ENCODE peak calls at places on chromosomes 7 and 10, in eight cellular contexts. D is gastrocnemius medialis; R is right lobe of liver; H is CD4-positive, CD25-positive, alpha-beta regulatory T cell; T is heart left ventricle; Z is mucosa of descending colon; B is right cardiac atrium; J is naive thymus-derived CD4-positive, alpha-beta T cell. S is an unnamed sample.

GRCh38 chr10:26802527-26802926 is 58.2 kb downstream of the ABI1 start:
- ATAC-seq in Z (no peak), T (no peak), B (no peak), R (no peak), H (no peak), J (no peak), D (no peak), S (no peak)

GRCh38 chr7:69827140-69827919 is 229.1 kb downstream of the AUTS2 start:
- ATAC-seq in D (no peak), H (no peak), Z (no peak), T (no peak), R (no peak), J (peak), B (no peak), S (no peak)

GRCh38 chr7:104509874-104510273 is 181.5 kb downstream of the LHFPL3 start:
- ATAC-seq in D (no peak), B (no peak), H (no peak), Z (no peak), T (no peak), R (no peak), J (no peak), S (no peak)

GRCh38 chr10:78852856-78853255 is 215.9 kb upstream of the ZMIZ1 start:
- ATAC-seq in Z (peak), H (no peak), R (peak), J (peak), T (no peak), D (no peak), B (no peak), S (no peak)

GRCh38 chr7:66423729-66424128 is 205.0 kb upstream of the KCTD7 start:
- ATAC-seq in Z (no peak), J (no peak), B (no peak), R (no peak), H (no peak), T (no peak), D (no peak), S (no peak)

GRCh38 chr10:62498271-62498670 is 124.1 kb downstream of the ZNF365 start:
- ATAC-seq in B (no peak), R (no peak), J (no peak), H (no peak), T (no peak), D (no peak), Z (no peak), S (no peak)

GRCh38 chr7:4025694-4026615 is 656.1 kb upstream of the FOXK1 start:
- ATAC-seq in Z (no peak), H (no peak), B (no peak), R (no peak), J (no peak), D (no peak), T (no peak), S (no peak)

GRCh38 chr10:123129553-123130271 is 6.1 kb upstream of the HMX3 start:
- ATAC-seq in J (no peak), H (no peak), B (no peak), D (no peak), T (no peak), Z (peak), R (no peak), S (no peak)

GRCh38 chr10:73043766-73044377 is 52.8 kb downstream of the P4HA1 start:
- ATAC-seq in T (no peak), H (no peak), B (no peak), D (no peak), R (no peak), J (no peak), Z (no peak), S (no peak)

GRCh38 chr10:21756707-21757600 is 222.9 kb downstream of the MLLT10 start:
- ATAC-seq in H (no peak), T (peak), D (no peak), R (no peak), B (peak), J (no peak), Z (no peak), S (no peak)

DNA sequence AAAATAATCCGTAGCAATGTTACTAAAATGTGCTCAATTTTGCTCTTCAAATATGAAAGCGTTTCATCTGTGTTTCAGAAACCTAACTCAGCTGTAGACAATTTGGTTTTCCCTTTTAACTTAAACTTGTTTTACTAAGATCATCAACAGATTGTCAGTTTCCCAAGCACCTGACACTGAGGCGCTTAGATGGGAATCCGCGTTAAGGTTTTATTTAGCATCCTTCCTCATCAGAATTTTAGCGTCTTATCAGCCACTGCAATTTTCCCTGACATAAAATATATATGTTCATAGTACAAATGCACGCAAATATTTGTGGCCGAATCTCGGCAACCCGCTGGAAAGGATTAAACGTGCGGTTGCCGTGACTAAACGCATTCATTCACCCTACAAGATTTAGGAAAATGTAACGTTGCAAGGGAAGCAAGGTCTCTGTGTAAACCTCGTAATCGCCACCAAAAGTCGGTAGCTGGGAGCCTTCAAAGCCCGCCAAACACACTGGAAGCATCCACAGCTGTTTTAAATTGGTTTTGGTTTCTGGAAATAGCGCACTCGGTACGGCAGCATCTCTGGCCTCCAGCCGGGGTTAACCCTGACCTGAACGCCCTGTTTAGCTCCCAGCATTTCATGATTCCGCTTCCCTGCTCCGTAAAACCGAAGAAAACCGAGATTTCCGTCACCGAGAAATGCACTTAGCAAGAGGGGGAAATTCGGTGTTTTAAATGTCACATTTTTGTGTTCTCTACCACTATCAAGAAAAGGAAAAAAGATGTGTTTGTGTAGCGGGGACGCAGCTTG is 970 bp downstream of the SGCE start:
- ATAC-seq in B (no peak), J (no peak), Z (no peak), D (no peak), H (no peak), R (no peak), T (no peak), S (no peak)
- H3K4me3 ChIP-seq in B (peak), J (peak), Z (no peak), D (peak), H (peak), R (peak), T (peak), S (peak)

GRCh38 chr7:102303669-102304422 is 17.2 kb downstream of the SH2B2 start:
- ATAC-seq in T (no peak), B (no peak), D (peak), J (no peak), Z (no peak), H (peak), R (no peak), S (no peak)

GRCh38 chr7:102302025-102302424 is 15.4 kb downstream of the SH2B2 start:
- ATAC-seq in B (no peak), R (no peak), J (no peak), Z (no peak), H (no peak), D (peak), T (no peak), S (no peak)

GRCh38 chr7:102306916-102307677 is 20.4 kb downstream of the SH2B2 start:
- ATAC-seq in B (peak), Z (peak), R (peak), T (peak), J (peak), H (peak), D (peak), S (peak)

GRCh38 chr7:102305414-102306268 is 19.0 kb downstream of the SH2B2 start:
- ATAC-seq in Z (no peak), R (no peak), B (no peak), T (no peak), H (no peak), J (no peak), D (no peak), S (no peak)

GRCh38 chr7:102304668-102305067 is 18.0 kb downstream of the SH2B2 start:
- ATAC-seq in T (no peak), J (no peak), Z (no peak), D (peak), R (peak), B (no peak), H (no peak), S (no peak)
- H3K4me3 ChIP-seq in T (no peak), J (no peak), Z (no peak), D (no peak), R (no peak), B (no peak), H (no peak), S (no peak)

DNA sequence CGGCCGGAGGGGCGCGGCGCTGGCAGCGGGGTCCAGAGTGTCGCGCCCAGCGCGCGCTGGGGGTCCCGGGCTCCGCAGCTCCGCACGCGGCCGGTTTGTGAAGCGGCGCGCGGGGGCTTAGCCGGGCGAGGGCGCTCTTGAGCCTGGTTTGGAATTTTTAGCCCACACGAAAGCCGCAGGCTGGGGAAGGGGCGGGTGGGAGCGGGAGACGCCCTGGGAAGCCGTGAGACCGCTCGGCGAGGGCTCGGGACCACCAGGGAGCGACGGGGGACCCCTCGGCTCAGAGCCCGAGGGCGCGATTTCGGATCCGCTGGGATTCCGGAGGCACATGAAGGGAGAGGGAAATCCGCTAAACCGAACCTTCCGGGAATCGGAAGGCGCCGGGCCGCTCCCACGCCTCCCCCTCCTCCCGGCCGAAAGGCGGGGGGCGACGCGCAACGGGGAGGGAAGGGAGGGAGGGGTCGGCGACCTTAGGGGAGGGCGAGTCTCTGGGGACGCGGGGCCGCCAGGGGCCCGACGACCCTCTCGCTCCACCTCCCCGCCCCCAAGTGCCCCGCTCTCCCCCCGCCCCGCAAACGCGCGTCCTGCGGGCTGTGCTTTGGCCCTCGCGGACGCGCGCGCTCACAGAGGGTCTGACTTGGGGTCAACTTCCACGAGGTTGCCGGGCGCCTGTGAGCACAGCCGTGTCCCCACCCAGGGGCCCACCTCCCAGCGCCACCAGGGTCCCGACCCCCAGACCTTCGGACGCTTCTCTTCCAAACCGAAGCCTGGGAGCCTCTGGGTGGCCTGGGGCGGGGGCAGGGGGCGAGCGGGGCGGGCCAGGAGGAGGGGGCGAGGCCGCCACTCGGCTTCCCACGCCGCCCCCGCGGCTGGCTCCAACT is 5.1 kb upstream of the ELFN1 start:
- ATAC-seq in J (peak), D (peak), T (no peak), Z (peak), R (peak), B (peak), H (no peak), S (peak)
- H3K4me3 ChIP-seq in J (peak), D (peak), T (peak), Z (no peak), R (peak), B (peak), H (no peak), S (peak)

GRCh38 chr7:155300641-155301452 is 3.2 kb downstream of the INSIG1 start:
- ATAC-seq in B (no peak), R (no peak), T (no peak), J (no peak), D (no peak), Z (no peak), H (no peak), S (no peak)
- H3K4me3 ChIP-seq in B (no peak), R (peak), T (no peak), J (no peak), D (no peak), Z (no peak), H (peak), S (no peak)

GRCh38 chr7:139103057-139103820 is 6.3 kb downstream of the ZC3HAV1 start:
- ATAC-seq in R (no peak), J (no peak), H (no peak), T (no peak), B (no peak), Z (no peak), D (no peak), S (no peak)
- H3K4me3 ChIP-seq in R (no peak), J (peak), H (peak), T (no peak), B (no peak), Z (no peak), D (no peak), S (no peak)

GRCh38 chr10:10773109-10773508 is 244.6 kb upstream of the CELF2 start:
- ATAC-seq in T (no peak), J (no peak), R (no peak), Z (no peak), H (no peak), D (no peak), B (no peak), S (no peak)
- H3K4me3 ChIP-seq in T (no peak), J (no peak), R (no peak), Z (no peak), H (no peak), D (no peak), B (no peak), S (no peak)

GRCh38 chr7:27149817-27150567 is 2.4 kb downstream of the HOXA3 start:
- ATAC-seq in T (no peak), D (peak), R (no peak), H (no peak), B (no peak), J (no peak), Z (no peak), S (no peak)

GRCh38 chr7:27147211-27148030 is at the start of gene HOXA6:
- ATAC-seq in D (no peak), R (no peak), Z (peak), J (no peak), T (no peak), H (no peak), B (no peak), S (no peak)

GRCh38 chr7:27150568-27151340 is 1.6 kb downstream of the HOXA3 start:
- ATAC-seq in J (peak), R (peak), B (peak), H (peak), D (peak), Z (peak), T (peak), S (peak)

GRCh38 chr7:27148031-27148775 is 629 bp upstream of the HOXA6 start:
- ATAC-seq in B (no peak), R (no peak), H (no peak), T (no peak), Z (peak), J (no peak), D (no peak), S (no peak)

DNA sequence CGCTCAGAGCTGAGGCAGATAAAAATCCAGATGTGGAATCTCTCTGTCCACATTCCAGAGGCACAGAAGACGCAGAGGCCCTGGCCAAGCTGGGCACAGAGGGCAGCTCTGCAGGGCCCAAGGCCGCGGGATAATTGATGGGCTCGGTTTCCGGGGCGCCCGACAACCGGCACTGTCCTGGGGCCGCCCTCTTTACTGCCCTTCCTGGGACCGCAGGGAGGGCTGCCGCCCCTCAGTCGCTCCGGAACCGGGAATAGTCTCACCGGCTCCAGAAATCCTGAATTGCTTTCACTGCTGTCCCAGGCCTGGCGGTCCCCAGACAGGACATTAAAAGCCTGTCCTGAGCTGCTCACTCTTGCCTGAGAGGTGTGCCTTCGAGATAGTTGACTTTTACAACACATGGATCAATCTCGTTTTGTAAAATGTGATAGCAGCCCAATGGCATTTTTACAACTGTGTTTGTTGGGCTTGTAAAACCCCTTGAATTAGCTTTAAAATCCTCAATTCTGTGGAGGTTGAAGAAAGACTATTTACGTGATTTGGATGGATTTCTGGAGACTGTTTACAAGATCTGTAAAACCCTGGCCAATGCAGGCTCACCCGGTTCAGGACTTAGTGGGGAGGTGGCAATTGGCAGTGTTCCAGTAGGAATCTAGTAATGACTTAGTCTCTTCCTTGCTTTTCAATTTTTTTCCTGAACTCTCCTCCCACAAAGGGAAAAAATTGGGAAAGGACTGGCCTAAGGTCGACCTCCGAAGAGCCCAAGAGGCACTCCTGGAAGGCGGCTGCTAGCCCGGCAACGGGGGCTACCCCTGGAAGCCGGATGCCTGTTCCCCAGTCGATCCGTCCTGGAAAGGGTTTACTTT is 1.4 kb upstream of the HOXA6 start:
- ATAC-seq in T (no peak), R (no peak), Z (peak), H (no peak), B (no peak), J (no peak), D (no peak), S (no peak)
- H3K4me3 ChIP-seq in T (no peak), R (no peak), Z (peak), H (no peak), B (no peak), J (no peak), D (peak), S (no peak)

DNA sequence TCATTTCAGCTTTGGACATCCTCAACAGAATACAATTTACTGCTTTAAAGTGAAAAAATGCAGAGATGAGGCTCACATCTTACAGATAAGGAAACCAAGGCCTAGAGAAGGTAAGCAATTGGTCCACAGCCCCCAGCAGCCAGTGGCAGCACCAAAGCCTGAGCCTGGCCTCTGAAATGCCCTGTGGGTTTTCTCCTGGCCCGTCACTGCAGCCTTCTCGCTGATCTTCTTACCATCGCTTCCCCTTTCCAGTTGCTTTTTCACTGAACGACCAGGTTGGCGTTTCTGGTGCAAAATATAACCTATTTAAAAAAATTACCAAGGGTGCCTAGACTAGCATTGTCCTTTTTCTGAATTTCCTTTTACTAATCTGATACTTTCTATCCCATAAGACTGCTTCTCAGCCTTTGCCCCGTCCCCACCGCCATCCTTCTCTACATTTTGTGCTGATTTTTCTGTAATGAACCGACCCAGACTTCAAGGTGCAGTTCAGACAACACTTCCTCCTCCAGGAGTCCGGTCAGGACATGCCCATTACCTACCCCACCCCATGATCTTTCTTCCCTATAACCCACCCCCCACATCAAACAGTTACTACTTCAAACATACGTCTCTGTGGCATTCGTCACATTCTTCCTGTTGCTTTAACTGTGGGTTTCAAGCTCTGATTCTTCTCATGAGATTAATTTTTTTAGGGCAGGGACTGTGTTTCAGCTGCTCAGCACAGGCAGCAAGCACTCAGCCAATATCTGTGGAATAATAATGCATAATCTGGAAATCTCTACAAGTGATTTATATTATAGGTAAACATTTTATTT is 289.4 kb downstream of the DNAJB6 start:
- ATAC-seq in R (no peak), D (no peak), J (peak), H (peak), B (no peak), Z (no peak), T (no peak), S (no peak)
- H3K4me3 ChIP-seq in R (no peak), D (no peak), J (peak), H (peak), B (no peak), Z (no peak), T (no peak), S (no peak)

GRCh38 chr10:77641344-77641743 is 3.7 kb upstream of the KCNMA1 start:
- ATAC-seq in D (no peak), T (no peak), R (no peak), Z (no peak), J (no peak), B (no peak), H (no peak), S (no peak)
- H3K4me3 ChIP-seq in D (no peak), T (no peak), R (no peak), Z (no peak), J (no peak), B (no peak), H (no peak), S (no peak)

GRCh38 chr10:133262696-133263095 is 14.0 kb downstream of the ADAM8 start:
- ATAC-seq in H (no peak), J (no peak), T (no peak), D (no peak), R (no peak), Z (peak), B (no peak), S (no peak)
- H3K4me3 ChIP-seq in H (no peak), J (no peak), T (peak), D (no peak), R (no peak), Z (no peak), B (no peak), S (peak)

S was measured in gastroesophageal sphincter.